ENCODE peak calls at places on chromosomes 5 and 9, in five cellular contexts. I, G, V, C and W are unnamed samples.

GRCh38 chr5:120366047-120366446 is 98.1 kb upstream of the PRR16 start:
- DNase-seq in I (no peak), G (no peak), V (no peak), C (no peak), W (no peak)

GRCh38 chr5:168481330-168481788 is 4.9 kb upstream of the RARS1 start:
- DNase-seq in I (no peak), G (peak; percentile 62), V (no peak), C (no peak), W (peak; percentile 13)

GRCh38 chr9:90078988-90079457 is 474.2 kb downstream of the GADD45G start:
- DNase-seq in I (no peak), G (no peak), V (no peak), C (no peak), W (no peak)

GRCh38 chr9:137464291-137464999 is 5.3 kb upstream of the NSMF start:
- DNase-seq in I (no peak), G (no peak), V (no peak), C (no peak), W (no peak)

GRCh38 chr5:154211611-154212390 is 21.3 kb downstream of the GALNT10 start:
- DNase-seq in I (no peak), G (no peak), V (no peak), C (no peak), W (no peak)

GRCh38 chr5:145681686-145682085 is 153.5 kb downstream of the PRELID2 start:
- DNase-seq in I (no peak), G (peak; percentile 40), V (peak; percentile 17), C (peak; percentile 74), W (peak; percentile 3)

GRCh38 chr5:39231705-39232525 is 12.6 kb upstream of the FYB1 start:
- DNase-seq in I (no peak), G (no peak), V (peak; percentile 37), C (peak; percentile 62), W (no peak)

GRCh38 chr5:145776886-145777285 is 58.3 kb downstream of the PRELID2 start:
- DNase-seq in I (no peak), G (no peak), V (no peak), C (no peak), W (no peak)

GRCh38 chr5:43396762-43397304 is 15.4 kb downstream of the CCL28 start:
- DNase-seq in I (peak; percentile 25), G (peak; percentile 77), V (no peak), C (peak; percentile 17), W (no peak)

GRCh38 chr5:135887881-135888614 is 7.6 kb downstream of the IL9 start:
- DNase-seq in I (no peak), G (no peak), V (no peak), C (peak; percentile 40), W (no peak)

GRCh38 chr9:122015165-122015821 is 77.8 kb downstream of the TTLL11 start:
- DNase-seq in I (no peak), G (no peak), V (no peak), C (no peak), W (no peak)